ENCODE peak calls at places on chromosome 3, in eight cellular contexts. One of them, this sample, is unnamed.

GRCh38 chr3:14457999-14458398 is 55.6 kb downstream of the SLC6A6 start:
- DNase-seq in amniotic stem cell: no peak
- DNase-seq in GM20000: no peak
- DNase-seq in fibroblast of the aortic adventitia: no peak
- DNase-seq in iPS DF 6.9: peak; percentile 27
- DNase-seq in activated B cell treated with CpG ODN at 0.5 μM for 24 hours: no peak
- DNase-seq in ELF-1: peak; percentile 68
- DNase-seq in stimulated activated CD4-positive, alpha-beta T cell treated with anti-CD3 and anti-CD28 coated beads, Interleukin-15, amount 100 ng/mL, for 24 hours: no peak
- DNase-seq in this sample: peak; percentile 36

GRCh38 chr3:129161860-129162271 is 1.0 kb upstream of the ISY1 start:
- DNase-seq in amniotic stem cell: no peak
- DNase-seq in GM20000: peak; percentile 30
- DNase-seq in fibroblast of the aortic adventitia: no peak
- DNase-seq in iPS DF 6.9: no peak
- DNase-seq in activated B cell treated with CpG ODN at 0.5 μM for 24 hours: peak; percentile 19
- DNase-seq in ELF-1: peak; percentile 63
- DNase-seq in stimulated activated CD4-positive, alpha-beta T cell treated with anti-CD3 and anti-CD28 coated beads, Interleukin-15, amount 100 ng/mL, for 24 hours: peak; percentile 61
- DNase-seq in this sample: peak; percentile 42

GRCh38 chr3:127182848-127183714 is 9.8 kb upstream of the PRR23E start:
- DNase-seq in amniotic stem cell: no peak
- DNase-seq in GM20000: no peak
- DNase-seq in fibroblast of the aortic adventitia: no peak
- DNase-seq in iPS DF 6.9: no peak
- DNase-seq in activated B cell treated with CpG ODN at 0.5 μM for 24 hours: no peak
- DNase-seq in ELF-1: peak; percentile 88
- DNase-seq in stimulated activated CD4-positive, alpha-beta T cell treated with anti-CD3 and anti-CD28 coated beads, Interleukin-15, amount 100 ng/mL, for 24 hours: no peak
- DNase-seq in this sample: no peak

GRCh38 chr3:196975349-196975748 is 6.7 kb upstream of the PIGZ start:
- DNase-seq in amniotic stem cell: no peak
- DNase-seq in GM20000: no peak
- DNase-seq in fibroblast of the aortic adventitia: no peak
- DNase-seq in iPS DF 6.9: no peak
- DNase-seq in activated B cell treated with CpG ODN at 0.5 μM for 24 hours: no peak
- DNase-seq in ELF-1: no peak
- DNase-seq in stimulated activated CD4-positive, alpha-beta T cell treated with anti-CD3 and anti-CD28 coated beads, Interleukin-15, amount 100 ng/mL, for 24 hours: no peak
- DNase-seq in this sample: no peak

GRCh38 chr3:120173056-120173675 is 78.9 kb upstream of the GSK3B start:
- DNase-seq in amniotic stem cell: no peak
- DNase-seq in GM20000: no peak
- DNase-seq in fibroblast of the aortic adventitia: no peak
- DNase-seq in iPS DF 6.9: no peak
- DNase-seq in activated B cell treated with CpG ODN at 0.5 μM for 24 hours: no peak
- DNase-seq in ELF-1: no peak
- DNase-seq in stimulated activated CD4-positive, alpha-beta T cell treated with anti-CD3 and anti-CD28 coated beads, Interleukin-15, amount 100 ng/mL, for 24 hours: no peak
- DNase-seq in this sample: no peak

GRCh38 chr3:26353052-26353451 is 269.5 kb upstream of the LRRC3B start:
- DNase-seq in amniotic stem cell: no peak
- DNase-seq in GM20000: no peak
- DNase-seq in fibroblast of the aortic adventitia: no peak
- DNase-seq in iPS DF 6.9: no peak
- DNase-seq in activated B cell treated with CpG ODN at 0.5 μM for 24 hours: no peak
- DNase-seq in ELF-1: no peak
- DNase-seq in stimulated activated CD4-positive, alpha-beta T cell treated with anti-CD3 and anti-CD28 coated beads, Interleukin-15, amount 100 ng/mL, for 24 hours: no peak
- DNase-seq in this sample: no peak

GRCh38 chr3:60301142-60301541 is 950.1 kb downstream of the FHIT start:
- DNase-seq in amniotic stem cell: no peak
- DNase-seq in GM20000: no peak
- DNase-seq in fibroblast of the aortic adventitia: peak; percentile 81
- DNase-seq in iPS DF 6.9: no peak
- DNase-seq in activated B cell treated with CpG ODN at 0.5 μM for 24 hours: no peak
- DNase-seq in ELF-1: no peak
- DNase-seq in stimulated activated CD4-positive, alpha-beta T cell treated with anti-CD3 and anti-CD28 coated beads, Interleukin-15, amount 100 ng/mL, for 24 hours: no peak
- DNase-seq in this sample: no peak

GRCh38 chr3:141452773-141453172 is 34.1 kb upstream of the RASA2 start:
- DNase-seq in amniotic stem cell: no peak
- DNase-seq in GM20000: no peak
- DNase-seq in fibroblast of the aortic adventitia: no peak
- DNase-seq in iPS DF 6.9: no peak
- DNase-seq in activated B cell treated with CpG ODN at 0.5 μM for 24 hours: no peak
- DNase-seq in ELF-1: no peak
- DNase-seq in stimulated activated CD4-positive, alpha-beta T cell treated with anti-CD3 and anti-CD28 coated beads, Interleukin-15, amount 100 ng/mL, for 24 hours: no peak
- DNase-seq in this sample: no peak

GRCh38 chr3:120198305-120198878 is 86.6 kb downstream of the GPR156 start:
- DNase-seq in amniotic stem cell: no peak
- DNase-seq in GM20000: no peak
- DNase-seq in fibroblast of the aortic adventitia: peak; percentile 64
- DNase-seq in iPS DF 6.9: no peak
- DNase-seq in activated B cell treated with CpG ODN at 0.5 μM for 24 hours: no peak
- DNase-seq in ELF-1: no peak
- DNase-seq in stimulated activated CD4-positive, alpha-beta T cell treated with anti-CD3 and anti-CD28 coated beads, Interleukin-15, amount 100 ng/mL, for 24 hours: peak; percentile 9
- DNase-seq in this sample: peak; percentile 54